ENCODE peak calls at places on chromosomes 11 and 22, in seven cellular contexts. One of them, this sample, is unnamed.
A peak's percentile ranks its signal among the peaks of the same experiment; 100 is the strongest.

GRCh38 chr11:35377262-35377661 is 42.1 kb downstream of the SLC1A2 start:
- DNase-seq in activated naive CD8-positive, alpha-beta T cell treated with anti-CD3 and anti-CD28 coated beads, Interleukin-2, amount 50 U/mL, for 24 hours: no peak
- DNase-seq in SHP77: no peak
- DNase-seq in COR-L47: no peak
- DNase-seq in NCI-H1092 treated with DMSO at 0.1 percent for 48 hours: no peak
- DNase-seq in GM23338: no peak
- DNase-seq in HTR-8/SVneo: no peak
- DNase-seq in this sample: no peak

GRCh38 chr22:49525776-49526535 is 301.7 kb downstream of the BRD1 start:
- DNase-seq in COR-L47: no peak
- DNase-seq in activated naive CD8-positive, alpha-beta T cell treated with anti-CD3 and anti-CD28 coated beads, Interleukin-2, amount 50 U/mL, for 24 hours: no peak
- DNase-seq in GM23338: no peak
- DNase-seq in SHP77: no peak
- DNase-seq in HTR-8/SVneo: no peak
- DNase-seq in NCI-H1092 treated with DMSO at 0.1 percent for 48 hours: no peak
- DNase-seq in this sample: no peak

GRCh38 chr11:77259681-77260080 is 41.8 kb downstream of the GDPD4 start:
- DNase-seq in HTR-8/SVneo: no peak
- DNase-seq in COR-L47: no peak
- DNase-seq in SHP77: no peak
- DNase-seq in GM23338: no peak
- DNase-seq in activated naive CD8-positive, alpha-beta T cell treated with anti-CD3 and anti-CD28 coated beads, Interleukin-2, amount 50 U/mL, for 24 hours: no peak
- DNase-seq in NCI-H1092 treated with DMSO at 0.1 percent for 48 hours: no peak
- DNase-seq in this sample: no peak

GRCh38 chr11:88104408-88104807 is 70.8 kb downstream of the RAB38 start:
- DNase-seq in activated naive CD8-positive, alpha-beta T cell treated with anti-CD3 and anti-CD28 coated beads, Interleukin-2, amount 50 U/mL, for 24 hours: no peak
- DNase-seq in GM23338: no peak
- DNase-seq in HTR-8/SVneo: no peak
- DNase-seq in NCI-H1092 treated with DMSO at 0.1 percent for 48 hours: no peak
- DNase-seq in COR-L47: no peak
- DNase-seq in SHP77: no peak
- DNase-seq in this sample: no peak

GRCh38 chr22:44595841-44596341 is 97.9 kb upstream of the RTL6 start:
- DNase-seq in SHP77: peak; percentile 90
- DNase-seq in HTR-8/SVneo: no peak
- DNase-seq in activated naive CD8-positive, alpha-beta T cell treated with anti-CD3 and anti-CD28 coated beads, Interleukin-2, amount 50 U/mL, for 24 hours: peak; percentile 39
- DNase-seq in COR-L47: peak; percentile 61
- DNase-seq in GM23338: no peak
- DNase-seq in NCI-H1092 treated with DMSO at 0.1 percent for 48 hours: peak; percentile 60
- DNase-seq in this sample: no peak

GRCh38 chr11:32698579-32698978 is 95.9 kb downstream of the CCDC73 start:
- DNase-seq in HTR-8/SVneo: no peak
- DNase-seq in GM23338: no peak
- DNase-seq in COR-L47: no peak
- DNase-seq in activated naive CD8-positive, alpha-beta T cell treated with anti-CD3 and anti-CD28 coated beads, Interleukin-2, amount 50 U/mL, for 24 hours: no peak
- DNase-seq in SHP77: no peak
- DNase-seq in NCI-H1092 treated with DMSO at 0.1 percent for 48 hours: no peak
- DNase-seq in this sample: no peak

GRCh38 chr22:45997077-45997774 is 20.3 kb upstream of the WNT7B start:
- DNase-seq in GM23338: peak; percentile 37
- DNase-seq in NCI-H1092 treated with DMSO at 0.1 percent for 48 hours: no peak
- DNase-seq in COR-L47: peak; percentile 91
- DNase-seq in HTR-8/SVneo: peak; percentile 87
- DNase-seq in SHP77: peak; percentile 93
- DNase-seq in activated naive CD8-positive, alpha-beta T cell treated with anti-CD3 and anti-CD28 coated beads, Interleukin-2, amount 50 U/mL, for 24 hours: no peak
- DNase-seq in this sample: peak; percentile 79

GRCh38 chr22:44947029-44947428 is 62.8 kb downstream of the PHF21B start:
- DNase-seq in HTR-8/SVneo: no peak
- DNase-seq in SHP77: no peak
- DNase-seq in GM23338: no peak
- DNase-seq in NCI-H1092 treated with DMSO at 0.1 percent for 48 hours: no peak
- DNase-seq in activated naive CD8-positive, alpha-beta T cell treated with anti-CD3 and anti-CD28 coated beads, Interleukin-2, amount 50 U/mL, for 24 hours: no peak
- DNase-seq in COR-L47: no peak
- DNase-seq in this sample: no peak

GRCh38 chr11:11411401-11411985 is 58.4 kb upstream of the CSNK2A3 start:
- DNase-seq in GM23338: no peak
- DNase-seq in NCI-H1092 treated with DMSO at 0.1 percent for 48 hours: no peak
- DNase-seq in COR-L47: no peak
- DNase-seq in activated naive CD8-positive, alpha-beta T cell treated with anti-CD3 and anti-CD28 coated beads, Interleukin-2, amount 50 U/mL, for 24 hours: no peak
- DNase-seq in SHP77: no peak
- DNase-seq in HTR-8/SVneo: no peak
- DNase-seq in this sample: no peak

GRCh38 chr22:49402169-49402568 is 425.5 kb downstream of the BRD1 start:
- DNase-seq in HTR-8/SVneo: no peak
- DNase-seq in activated naive CD8-positive, alpha-beta T cell treated with anti-CD3 and anti-CD28 coated beads, Interleukin-2, amount 50 U/mL, for 24 hours: no peak
- DNase-seq in COR-L47: no peak
- DNase-seq in GM23338: no peak
- DNase-seq in SHP77: no peak
- DNase-seq in NCI-H1092 treated with DMSO at 0.1 percent for 48 hours: no peak
- DNase-seq in this sample: peak; percentile 16

GRCh38 chr11:104191124-104191523 is 27.2 kb upstream of the PDGFD start:
- DNase-seq in COR-L47: no peak
- DNase-seq in activated naive CD8-positive, alpha-beta T cell treated with anti-CD3 and anti-CD28 coated beads, Interleukin-2, amount 50 U/mL, for 24 hours: no peak
- DNase-seq in SHP77: no peak
- DNase-seq in NCI-H1092 treated with DMSO at 0.1 percent for 48 hours: no peak
- DNase-seq in GM23338: no peak
- DNase-seq in HTR-8/SVneo: no peak
- DNase-seq in this sample: no peak

GRCh38 chr11:130454495-130455262 is 6.2 kb downstream of the ADAMTS15 start:
- DNase-seq in SHP77: no peak
- DNase-seq in COR-L47: no peak
- DNase-seq in GM23338: no peak
- DNase-seq in HTR-8/SVneo: no peak
- DNase-seq in activated naive CD8-positive, alpha-beta T cell treated with anti-CD3 and anti-CD28 coated beads, Interleukin-2, amount 50 U/mL, for 24 hours: no peak
- DNase-seq in NCI-H1092 treated with DMSO at 0.1 percent for 48 hours: no peak
- DNase-seq in this sample: no peak

GRCh38 chr11:131640320-131640719 is 269.9 kb downstream of the NTM start:
- DNase-seq in GM23338: peak; percentile 44
- DNase-seq in NCI-H1092 treated with DMSO at 0.1 percent for 48 hours: no peak
- DNase-seq in activated naive CD8-positive, alpha-beta T cell treated with anti-CD3 and anti-CD28 coated beads, Interleukin-2, amount 50 U/mL, for 24 hours: no peak
- DNase-seq in SHP77: no peak
- DNase-seq in HTR-8/SVneo: no peak
- DNase-seq in COR-L47: no peak
- DNase-seq in this sample: no peak

GRCh38 chr11:6418958-6419611 is at the start of gene APBB1:
- DNase-seq in GM23338: peak; percentile 87
- DNase-seq in NCI-H1092 treated with DMSO at 0.1 percent for 48 hours: peak; percentile 59
- DNase-seq in COR-L47: peak; percentile 59
- DNase-seq in activated naive CD8-positive, alpha-beta T cell treated with anti-CD3 and anti-CD28 coated beads, Interleukin-2, amount 50 U/mL, for 24 hours: peak; percentile 74
- DNase-seq in HTR-8/SVneo: peak; percentile 68
- DNase-seq in SHP77: peak; percentile 17
- DNase-seq in this sample: peak; percentile 65

GRCh38 chr22:27349456-27349855 is 452.1 kb downstream of the MN1 start:
- DNase-seq in activated naive CD8-positive, alpha-beta T cell treated with anti-CD3 and anti-CD28 coated beads, Interleukin-2, amount 50 U/mL, for 24 hours: no peak
- DNase-seq in GM23338: no peak
- DNase-seq in SHP77: no peak
- DNase-seq in NCI-H1092 treated with DMSO at 0.1 percent for 48 hours: no peak
- DNase-seq in HTR-8/SVneo: no peak
- DNase-seq in COR-L47: no peak
- DNase-seq in this sample: no peak

GRCh38 chr11:64890084-64890944 is 11.9 kb upstream of the EHD1 start:
- DNase-seq in SHP77: no peak
- DNase-seq in NCI-H1092 treated with DMSO at 0.1 percent for 48 hours: no peak
- DNase-seq in COR-L47: no peak
- DNase-seq in GM23338: no peak
- DNase-seq in HTR-8/SVneo: no peak
- DNase-seq in activated naive CD8-positive, alpha-beta T cell treated with anti-CD3 and anti-CD28 coated beads, Interleukin-2, amount 50 U/mL, for 24 hours: no peak
- DNase-seq in this sample: no peak

GRCh38 chr11:73326929-73327811 is 19.1 kb downstream of the ARHGEF17 start:
- DNase-seq in COR-L47: no peak
- DNase-seq in activated naive CD8-positive, alpha-beta T cell treated with anti-CD3 and anti-CD28 coated beads, Interleukin-2, amount 50 U/mL, for 24 hours: no peak
- DNase-seq in GM23338: no peak
- DNase-seq in HTR-8/SVneo: no peak
- DNase-seq in NCI-H1092 treated with DMSO at 0.1 percent for 48 hours: no peak
- DNase-seq in SHP77: no peak
- DNase-seq in this sample: no peak

GRCh38 chr11:2194877-2195755 is 23.5 kb upstream of the TH start:
- DNase-seq in HTR-8/SVneo: peak; percentile 66
- DNase-seq in COR-L47: peak; percentile 80
- DNase-seq in activated naive CD8-positive, alpha-beta T cell treated with anti-CD3 and anti-CD28 coated beads, Interleukin-2, amount 50 U/mL, for 24 hours: peak; percentile 73
- DNase-seq in SHP77: peak; percentile 58
- DNase-seq in NCI-H1092 treated with DMSO at 0.1 percent for 48 hours: peak; percentile 60
- DNase-seq in GM23338: peak; percentile 76
- DNase-seq in this sample: no peak

GRCh38 chr11:66339163-66339675 is 3.0 kb upstream of the RIN1 start:
- DNase-seq in GM23338: no peak
- DNase-seq in COR-L47: no peak
- DNase-seq in activated naive CD8-positive, alpha-beta T cell treated with anti-CD3 and anti-CD28 coated beads, Interleukin-2, amount 50 U/mL, for 24 hours: no peak
- DNase-seq in NCI-H1092 treated with DMSO at 0.1 percent for 48 hours: no peak
- DNase-seq in SHP77: no peak
- DNase-seq in HTR-8/SVneo: no peak
- DNase-seq in this sample: no peak

GRCh38 chr11:93541884-93542752 is 1.1 kb downstream of the SMCO4 start:
- DNase-seq in HTR-8/SVneo: peak; percentile 52
- DNase-seq in activated naive CD8-positive, alpha-beta T cell treated with anti-CD3 and anti-CD28 coated beads, Interleukin-2, amount 50 U/mL, for 24 hours: peak; percentile 22
- DNase-seq in SHP77: peak; percentile 52
- DNase-seq in GM23338: peak; percentile 82
- DNase-seq in COR-L47: peak; percentile 29
- DNase-seq in NCI-H1092 treated with DMSO at 0.1 percent for 48 hours: peak; percentile 80
- DNase-seq in this sample: peak; percentile 60

GRCh38 chr11:111097191-111097590 is 148.3 kb upstream of the POU2AF2 start:
- DNase-seq in SHP77: no peak
- DNase-seq in HTR-8/SVneo: peak; percentile 35
- DNase-seq in GM23338: peak; percentile 56
- DNase-seq in COR-L47: no peak
- DNase-seq in activated naive CD8-positive, alpha-beta T cell treated with anti-CD3 and anti-CD28 coated beads, Interleukin-2, amount 50 U/mL, for 24 hours: no peak
- DNase-seq in NCI-H1092 treated with DMSO at 0.1 percent for 48 hours: no peak
- DNase-seq in this sample: no peak

GRCh38 chr11:80349986-80350385 is 909.2 kb upstream of the TENM4 start:
- DNase-seq in COR-L47: no peak
- DNase-seq in HTR-8/SVneo: no peak
- DNase-seq in SHP77: no peak
- DNase-seq in activated naive CD8-positive, alpha-beta T cell treated with anti-CD3 and anti-CD28 coated beads, Interleukin-2, amount 50 U/mL, for 24 hours: no peak
- DNase-seq in GM23338: no peak
- DNase-seq in NCI-H1092 treated with DMSO at 0.1 percent for 48 hours: no peak
- DNase-seq in this sample: no peak

GRCh38 chr11:82718307-82718706 is 15.4 kb downstream of the FAM181B start:
- DNase-seq in activated naive CD8-positive, alpha-beta T cell treated with anti-CD3 and anti-CD28 coated beads, Interleukin-2, amount 50 U/mL, for 24 hours: no peak
- DNase-seq in NCI-H1092 treated with DMSO at 0.1 percent for 48 hours: peak; percentile 19
- DNase-seq in GM23338: peak; percentile 85
- DNase-seq in COR-L47: peak; percentile 57
- DNase-seq in SHP77: peak; percentile 26
- DNase-seq in HTR-8/SVneo: peak; percentile 65
- DNase-seq in this sample: no peak

GRCh38 chr11:14358729-14359439 is at the start of gene RRAS2:
- DNase-seq in activated naive CD8-positive, alpha-beta T cell treated with anti-CD3 and anti-CD28 coated beads, Interleukin-2, amount 50 U/mL, for 24 hours: peak; percentile 81
- DNase-seq in COR-L47: peak; percentile 66
- DNase-seq in NCI-H1092 treated with DMSO at 0.1 percent for 48 hours: peak; percentile 61
- DNase-seq in SHP77: no peak
- DNase-seq in HTR-8/SVneo: peak; percentile 78
- DNase-seq in GM23338: peak; percentile 93
- DNase-seq in this sample: peak; percentile 86

GRCh38 chr22:30298005-30298701 is 8.8 kb upstream of the CASTOR1 start:
- DNase-seq in activated naive CD8-positive, alpha-beta T cell treated with anti-CD3 and anti-CD28 coated beads, Interleukin-2, amount 50 U/mL, for 24 hours: no peak
- DNase-seq in SHP77: no peak
- DNase-seq in HTR-8/SVneo: no peak
- DNase-seq in NCI-H1092 treated with DMSO at 0.1 percent for 48 hours: no peak
- DNase-seq in COR-L47: no peak
- DNase-seq in GM23338: no peak
- DNase-seq in this sample: no peak

GRCh38 chr22:35219012-35219411 is 38.3 kb upstream of the HMGXB4 start:
- DNase-seq in HTR-8/SVneo: peak; percentile 62
- DNase-seq in activated naive CD8-positive, alpha-beta T cell treated with anti-CD3 and anti-CD28 coated beads, Interleukin-2, amount 50 U/mL, for 24 hours: no peak
- DNase-seq in SHP77: no peak
- DNase-seq in GM23338: no peak
- DNase-seq in COR-L47: no peak
- DNase-seq in NCI-H1092 treated with DMSO at 0.1 percent for 48 hours: no peak
- DNase-seq in this sample: no peak

GRCh38 chr11:92045325-92045724 is 179.3 kb upstream of the FAT3 start:
- DNase-seq in COR-L47: no peak
- DNase-seq in HTR-8/SVneo: no peak
- DNase-seq in NCI-H1092 treated with DMSO at 0.1 percent for 48 hours: no peak
- DNase-seq in activated naive CD8-positive, alpha-beta T cell treated with anti-CD3 and anti-CD28 coated beads, Interleukin-2, amount 50 U/mL, for 24 hours: no peak
- DNase-seq in GM23338: no peak
- DNase-seq in SHP77: no peak
- DNase-seq in this sample: no peak

GRCh38 chr22:23534851-23535717 is 45.0 kb downstream of the IGLL1 start:
- DNase-seq in GM23338: no peak
- DNase-seq in HTR-8/SVneo: no peak
- DNase-seq in SHP77: no peak
- DNase-seq in COR-L47: no peak
- DNase-seq in activated naive CD8-positive, alpha-beta T cell treated with anti-CD3 and anti-CD28 coated beads, Interleukin-2, amount 50 U/mL, for 24 hours: no peak
- DNase-seq in NCI-H1092 treated with DMSO at 0.1 percent for 48 hours: no peak
- DNase-seq in this sample: peak; percentile 42

GRCh38 chr22:31048570-31048969 is 32.5 kb upstream of the SMTN start:
- DNase-seq in NCI-H1092 treated with DMSO at 0.1 percent for 48 hours: no peak
- DNase-seq in COR-L47: no peak
- DNase-seq in HTR-8/SVneo: no peak
- DNase-seq in GM23338: no peak
- DNase-seq in SHP77: no peak
- DNase-seq in activated naive CD8-positive, alpha-beta T cell treated with anti-CD3 and anti-CD28 coated beads, Interleukin-2, amount 50 U/mL, for 24 hours: no peak
- DNase-seq in this sample: no peak

GRCh38 chr22:36867695-36868094 is 6.9 kb downstream of the NCF4 start:
- DNase-seq in activated naive CD8-positive, alpha-beta T cell treated with anti-CD3 and anti-CD28 coated beads, Interleukin-2, amount 50 U/mL, for 24 hours: no peak
- DNase-seq in SHP77: no peak
- DNase-seq in GM23338: no peak
- DNase-seq in COR-L47: no peak
- DNase-seq in NCI-H1092 treated with DMSO at 0.1 percent for 48 hours: no peak
- DNase-seq in HTR-8/SVneo: no peak
- DNase-seq in this sample: no peak

GRCh38 chr11:64260147-64260708 is 8.9 kb downstream of the PLCB3 start:
- DNase-seq in NCI-H1092 treated with DMSO at 0.1 percent for 48 hours: no peak
- DNase-seq in HTR-8/SVneo: no peak
- DNase-seq in COR-L47: no peak
- DNase-seq in activated naive CD8-positive, alpha-beta T cell treated with anti-CD3 and anti-CD28 coated beads, Interleukin-2, amount 50 U/mL, for 24 hours: no peak
- DNase-seq in GM23338: no peak
- DNase-seq in SHP77: no peak
- DNase-seq in this sample: no peak

This sample was measured in right lobe of liver.